ENCODE peak calls at places on chromosomes 4 and X, in four cellular contexts. N is colonic mucosa; L is hepatocyte; W is CD8-positive, alpha-beta memory T cell. K is an unnamed sample.

GRCh38 chrX:346034-346813 is 27.6 kb upstream of the GTPBP6 start:
- DNase-seq in W (no peak), N (no peak), L (no peak), K (no peak)

GRCh38 chr4:119207051-119207450 is 5.5 kb upstream of the USP53 start:
- DNase-seq in N (no peak), W (no peak), L (no peak), K (peak; percentile 58)

GRCh38 chr4:186936496-186937375 is 213.1 kb upstream of the FAT1 start:
- DNase-seq in N (no peak), L (peak; percentile 75), W (no peak), K (peak; percentile 70)

GRCh38 chr4:143352052-143352451 is 15.4 kb downstream of the GAB1 start:
- DNase-seq in W (no peak), N (peak; percentile 65), L (no peak), K (no peak)

GRCh38 chrX:65017464-65017863 is 41.2 kb upstream of the ZC4H2 start:
- DNase-seq in W (no peak), L (no peak), N (no peak), K (peak; percentile 18)

GRCh38 chr4:98996056-98996941 is 778 bp downstream of the METAP1 start:
- DNase-seq in L (peak; percentile 43), W (no peak), N (peak; percentile 33), K (peak; percentile 54)

GRCh38 chrX:103688949-103689348 is 2.5 kb upstream of the MORF4L2 start:
- DNase-seq in W (no peak), L (peak; percentile 78), N (no peak), K (peak; percentile 72)

GRCh38 chrX:9687899-9688298 is 77.7 kb downstream of the GPR143 start:
- DNase-seq in L (no peak), N (no peak), W (no peak), K (no peak)

GRCh38 chr4:80017125-80017854 is 55.7 kb downstream of the ANTXR2 start:
- DNase-seq in L (no peak), N (no peak), W (no peak), K (peak; percentile 78)

GRCh38 chr4:182937268-182938208 is 20.4 kb upstream of the DCTD start:
- DNase-seq in N (no peak), W (no peak), L (no peak), K (no peak)

GRCh38 chrX:46587753-46588171 is 14.2 kb downstream of the CHST7 start:
- DNase-seq in N (no peak), W (no peak), L (no peak), K (peak; percentile 31)

GRCh38 chr4:14333616-14334015 is 668.7 kb upstream of the CPEB2 start:
- DNase-seq in W (no peak), N (no peak), L (no peak), K (no peak)

GRCh38 chr4:52853351-52853750 is 8.8 kb upstream of the RASL11B start:
- DNase-seq in W (no peak), N (no peak), L (no peak), K (peak; percentile 76)

GRCh38 chr4:61532324-61532723 is 332.2 kb downstream of the ADGRL3 start:
- DNase-seq in W (no peak), N (no peak), L (no peak), K (no peak)

GRCh38 chr4:1508161-1509160 is 102.2 kb upstream of the NKX1-1 start:
- DNase-seq in L (no peak), N (no peak), W (no peak), K (no peak)

GRCh38 chr4:171846232-171846631 is 33.0 kb downstream of the GALNTL6 start:
- DNase-seq in N (peak; percentile 52), W (no peak), L (peak; percentile 77), K (peak; percentile 77)

GRCh38 chrX:40936827-40937226 is 148.4 kb upstream of the USP9X start:
- DNase-seq in W (no peak), N (peak; percentile 28), L (no peak), K (no peak)

GRCh38 chrX:10173331-10173900 is 16.6 kb downstream of the CLCN4 start:
- DNase-seq in N (peak; percentile 39), W (no peak), L (peak; percentile 82), K (peak; percentile 18)

GRCh38 chr4:37737456-37737855 is 51.3 kb upstream of the RELL1 start:
- DNase-seq in W (no peak), L (no peak), N (no peak), K (peak; percentile 56)

GRCh38 chr4:160319221-160319867 is 1216.5 kb downstream of the RAPGEF2 start:
- DNase-seq in W (no peak), N (no peak), L (peak; percentile 30), K (no peak)

GRCh38 chr4:183987987-183988392 is 82.9 kb downstream of the STOX2 start:
- DNase-seq in N (peak; percentile 58), W (no peak), L (peak; percentile 91), K (peak; percentile 53)

GRCh38 chr4:113447695-113448265 is 313.8 kb downstream of the CAMK2D start:
- DNase-seq in W (no peak), N (no peak), L (no peak), K (no peak)

GRCh38 chrX:115031989-115032388 is 14.6 kb upstream of the IL13RA2 start:
- DNase-seq in N (no peak), L (no peak), W (no peak), K (no peak)

GRCh38 chr4:5858020-5858769 is 34.7 kb downstream of the CRMP1 start:
- DNase-seq in W (no peak), N (no peak), L (no peak), K (no peak)

GRCh38 chr4:71713611-71714203 is 70.2 kb downstream of the GC start:
- DNase-seq in N (no peak), L (peak; percentile 77), W (no peak), K (peak; percentile 85)

GRCh38 chr4:121876976-121877773 is 6.9 kb upstream of the BBS7 start:
- DNase-seq in L (no peak), W (no peak), N (no peak), K (no peak)

GRCh38 chr4:16056681-16057400 is 27.0 kb downstream of the PROM1 start:
- DNase-seq in W (no peak), L (no peak), N (no peak), K (peak; percentile 25)

GRCh38 chr4:57291911-57292310 is 181.7 kb upstream of the IGFBP7 start:
- DNase-seq in L (no peak), N (no peak), W (no peak), K (no peak)

GRCh38 chr4:2333356-2333841 is 71.5 kb upstream of the MXD4 start:
- DNase-seq in L (peak; percentile 59), N (peak; percentile 65), W (no peak), K (no peak)

GRCh38 chrX:2889045-2889605 is 40.0 kb downstream of the ARSD start:
- DNase-seq in W (no peak), N (no peak), L (no peak), K (peak; percentile 23)

GRCh38 chr4:86910820-86911684 is 18.8 kb upstream of the C4orf36 start:
- DNase-seq in N (no peak), L (no peak), W (no peak), K (peak; percentile 53)

GRCh38 chr4:82372502-82372873 is 1.3 kb downstream of the HNRNPD start:
- DNase-seq in L (peak; percentile 63), W (peak; percentile 20), N (peak; percentile 66), K (peak; percentile 67)

GRCh38 chr4:31467781-31468180 is 747.6 kb downstream of the PCDH7 start:
- DNase-seq in W (no peak), L (no peak), N (no peak), K (peak; percentile 24)

GRCh38 chrX:287670-288069 is 6.5 kb downstream of the PLCXD1 start:
- DNase-seq in N (no peak), W (no peak), L (no peak), K (no peak)

DNA sequence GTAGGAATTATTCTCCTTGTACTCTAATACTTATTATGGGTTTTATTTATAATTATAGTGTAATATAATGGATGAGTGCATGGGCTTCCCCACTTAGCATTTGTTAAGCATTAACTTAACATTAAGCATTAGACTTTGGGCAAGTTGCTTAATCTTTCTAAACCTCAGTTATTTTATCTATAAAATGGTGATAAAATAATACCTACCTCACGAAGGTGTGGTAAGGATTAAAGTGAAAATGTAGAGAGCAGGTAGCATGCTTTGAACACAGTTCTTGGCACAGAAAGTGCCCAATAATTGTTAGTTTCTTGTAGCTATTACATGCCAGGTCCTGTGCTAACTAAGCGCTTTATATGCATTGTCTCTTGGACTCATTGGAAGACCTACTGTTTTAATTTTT is 2.6 kb downstream of the MSMO1 start:
- DNase-seq in L (no peak), N (no peak), W (no peak), K (no peak)
- H3K4me1 ChIP-seq in L (peaks cover 20% of the 10 kb centered on the region), N (no peaks in the 10 kb centered on the region), W (peaks cover 29% of the 10 kb centered on the region), K (peaks cover 52% of the 10 kb centered on the region)

GRCh38 chrX:18252644-18253359 is 32.1 kb upstream of the BEND2 start:
- DNase-seq in N (no peak), L (no peak), W (no peak), K (no peak)
- H3K4me3 ChIP-seq in N (no peak overlapping the region), L (no peak overlapping the region), W (no peak overlapping the region), K (no peak overlapping the region)

DNA sequence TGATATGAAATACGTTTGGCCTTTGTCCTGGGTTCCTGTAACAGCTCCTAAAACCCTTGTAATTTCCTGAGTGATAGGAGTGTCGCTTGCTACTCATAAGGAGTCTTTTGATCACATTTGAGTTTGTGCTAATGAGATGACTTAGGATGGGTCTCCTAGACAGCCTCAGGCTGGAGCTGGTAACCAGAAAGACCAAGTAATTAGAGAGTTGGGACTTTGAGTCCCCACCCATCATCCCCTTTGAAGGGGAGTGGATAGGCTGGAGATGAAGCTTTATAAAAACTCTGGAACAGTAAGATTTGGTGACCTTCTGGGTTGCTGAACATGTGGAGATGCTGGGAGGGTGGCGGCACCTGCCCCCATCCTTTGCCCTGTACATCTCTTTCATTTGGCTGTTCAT is 2.9 kb downstream of the SEC24B start:
- DNase-seq in L (no peak), W (no peak), N (no peak), K (no peak)
- H3K4me1 ChIP-seq in L (peaks cover 37% of the 10 kb centered on the region), W (peaks cover 73% of the 10 kb centered on the region), N (no peaks in the 10 kb centered on the region), K (peaks cover 59% of the 10 kb centered on the region)

DNA sequence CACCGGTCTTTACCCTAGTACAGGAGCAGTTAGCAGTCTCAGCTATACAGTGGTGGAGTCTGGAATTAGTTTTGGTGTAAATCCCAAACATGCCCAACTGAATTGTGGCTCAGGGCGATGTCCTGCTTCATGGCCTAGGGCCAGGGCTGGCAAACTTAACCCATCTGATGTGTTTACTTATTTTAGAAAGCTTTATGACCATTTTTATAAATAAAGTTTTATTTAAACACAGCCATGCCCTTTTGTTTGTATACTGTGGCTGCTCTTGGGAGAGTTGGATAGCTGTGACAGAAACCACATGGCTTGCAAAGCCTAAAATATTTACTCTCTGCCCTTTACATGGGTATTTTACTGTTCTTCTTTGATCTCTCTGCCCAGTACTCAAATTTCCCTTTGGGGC is 7.1 kb downstream of the FRMPD4 start:
- DNase-seq in N (no peak), W (no peak), L (no peak), K (no peak)
- H3K4me3 ChIP-seq in N (no peak overlapping the region), W (no peak overlapping the region), L (no peak overlapping the region), K (no peak overlapping the region)

K was measured in adipocyte.